ENCODE peak calls at places on chromosomes 7 and 10, in five cellular contexts. F is HL-60, L is HepG2, A is K562, G is GM12878. N is an unnamed sample.

GRCh38 chr7:135193615-135194081 is 17.7 kb downstream of the WDR91 start:
- DNase-seq in F (no peak), L (peak; percentile 40), A (no peak), G (no peak), N (no peak)

GRCh38 chr10:34403512-34403911 is 411.6 kb downstream of the PARD3 start:
- DNase-seq in F (no peak), L (no peak), A (no peak), G (no peak), N (no peak)

GRCh38 chr10:132961-133898 is 2.0 kb upstream of the ZMYND11 start:
- DNase-seq in F (no peak), L (peak; percentile 80), A (no peak), G (no peak), N (no peak)

GRCh38 chr10:89916481-89916880 is 215.1 kb downstream of the KIF20B start:
- DNase-seq in F (no peak), L (no peak), A (no peak), G (no peak), N (no peak)

GRCh38 chr7:26399309-26399610 is 107.6 kb downstream of the SNX10 start:
- DNase-seq in F (no peak), L (no peak), A (peak; percentile 63), G (no peak), N (peak; percentile 83)

GRCh38 chr7:115635367-115635766 is 395.2 kb downstream of the TFEC start:
- DNase-seq in F (no peak), L (no peak), A (no peak), G (no peak), N (no peak)

GRCh38 chr7:67525588-67525987 is 529.0 kb downstream of the TYW1 start:
- DNase-seq in F (no peak), L (no peak), A (no peak), G (no peak), N (no peak)

GRCh38 chr7:98133621-98134266 is 27.1 kb downstream of the LMTK2 start:
- DNase-seq in F (no peak), L (peak; percentile 76), A (no peak), G (no peak), N (no peak)

GRCh38 chr7:140300263-140301131 is 97.8 kb downstream of the SLC37A3 start:
- DNase-seq in F (no peak), L (no peak), A (peak; percentile 38), G (no peak), N (no peak)

GRCh38 chr7:133513608-133514007 is 260.7 kb downstream of the EXOC4 start:
- DNase-seq in F (no peak), L (no peak), A (no peak), G (no peak), N (no peak)

GRCh38 chr10:77029684-77030407 is 607.8 kb downstream of the KCNMA1 start:
- DNase-seq in F (no peak), L (no peak), A (no peak), G (no peak), N (no peak)

GRCh38 chr7:36746347-36746746 is 22.1 kb upstream of the AOAH start:
- DNase-seq in F (peak; percentile 96), L (no peak), A (no peak), G (no peak), N (no peak)

GRCh38 chr10:93390691-93391090 is 91.4 kb downstream of the MYOF start:
- DNase-seq in F (no peak), L (no peak), A (no peak), G (no peak), N (no peak)

GRCh38 chr7:47490501-47491265 is 91.2 kb downstream of the TNS3 start:
- DNase-seq in F (no peak), L (no peak), A (no peak), G (no peak), N (no peak)

GRCh38 chr10:69055241-69055640 is 32.7 kb upstream of the SRGN start:
- DNase-seq in F (no peak), L (no peak), A (no peak), G (no peak), N (no peak)

GRCh38 chr10:91420868-91421267 is 10.7 kb downstream of the HECTD2 start:
- DNase-seq in F (no peak), L (no peak), A (no peak), G (no peak), N (no peak)

GRCh38 chr7:181738-182137 is 10.6 kb upstream of the FAM20C start:
- DNase-seq in F (no peak), L (no peak), A (no peak), G (no peak), N (no peak)

GRCh38 chr10:73865459-73866442 is 8.6 kb downstream of the CAMK2G start:
- DNase-seq in F (peak; percentile 89), L (no peak), A (no peak), G (no peak), N (no peak)

GRCh38 chr7:45237788-45238461 is 80.3 kb downstream of the RAMP3 start:
- DNase-seq in F (no peak), L (no peak), A (peak; percentile 41), G (no peak), N (no peak)

GRCh38 chr7:152894295-152895170 is 135.0 kb downstream of the ACTR3B start:
- DNase-seq in F (no peak), L (peak; percentile 21), A (peak; percentile 69), G (no peak), N (peak; percentile 97)

GRCh38 chr7:118288098-118288497 is 63.6 kb downstream of the ANKRD7 start:
- DNase-seq in F (peak; percentile 73), L (no peak), A (no peak), G (peak; percentile 5), N (no peak)

GRCh38 chr10:79073784-79074432 is 5.1 kb downstream of the ZMIZ1 start:
- DNase-seq in F (no peak), L (peak; percentile 61), A (no peak), G (no peak), N (no peak)

GRCh38 chr10:35384265-35384868 is 48.1 kb downstream of the CCNY start:
- DNase-seq in F (no peak), L (no peak), A (no peak), G (no peak), N (no peak)

GRCh38 chr10:31581741-31582323 is 262.8 kb downstream of the ZEB1 start:
- DNase-seq in F (no peak), L (no peak), A (no peak), G (peak; percentile 58), N (peak; percentile 38)
- TF ChIP-seq REST in F (no peak), L (no peak), A (no peak), G (no peak), N (no peak)

GRCh38 chr7:19290936-19291335 is 145.7 kb upstream of the FERD3L start:
- DNase-seq in F (no peak), L (no peak), A (no peak), G (no peak), N (no peak)
- TF ChIP-seq GABPA in F (no peak), L (no peak), A (no peak), G (no peak), N (no peak)

DNA sequence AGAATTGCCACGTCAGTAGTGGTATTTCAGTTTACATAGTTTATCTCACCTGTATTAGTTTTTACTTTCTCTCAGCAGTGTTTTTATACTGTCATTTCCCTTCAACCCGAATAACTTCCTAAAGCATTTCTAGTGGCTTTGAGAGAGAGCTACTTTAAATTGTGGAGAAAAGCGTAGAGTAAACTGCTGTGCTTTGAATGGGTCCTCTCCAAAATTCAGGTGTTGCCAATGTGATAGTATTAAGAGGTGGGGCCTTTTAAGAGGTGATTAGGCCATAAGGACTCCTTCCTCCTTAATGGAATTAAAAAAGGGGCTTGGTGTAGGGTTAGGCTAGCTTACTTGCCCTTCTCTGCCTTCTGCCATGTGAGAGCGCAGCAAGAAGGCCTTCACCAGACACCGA is 98.4 kb downstream of the LCOR start:
- DNase-seq in F (no peak), L (no peak), A (no peak), G (no peak), N (no peak)
- TF ChIP-seq REST in F (no peak), L (no peak), A (no peak), G (no peak), N (no peak)

GRCh38 chr7:99422091-99422624 is 13.4 kb downstream of the BUD31 start:
- DNase-seq in F (no peak), L (no peak), A (peak; percentile 73), G (no peak), N (peak; percentile 21)
- TF ChIP-seq GABPA in F (no peak), L (no peak), A (no peak), G (no peak), N (no peak)

GRCh38 chr10:130351466-130352290 is 215.5 kb downstream of the GLRX3 start:
- DNase-seq in F (no peak), L (no peak), A (no peak), G (no peak), N (no peak)

GRCh38 chr10:130353928-130354327 is 217.7 kb downstream of the GLRX3 start:
- DNase-seq in F (no peak), L (no peak), A (no peak), G (no peak), N (no peak)

GRCh38 chr10:130354555-130354954 is 218.4 kb downstream of the GLRX3 start:
- DNase-seq in F (no peak), L (no peak), A (no peak), G (no peak), N (no peak)

GRCh38 chr10:130350996-130351395 is 214.8 kb downstream of the GLRX3 start:
- DNase-seq in F (no peak), L (no peak), A (no peak), G (no peak), N (no peak)

GRCh38 chr10:130352291-130352645 is 216.1 kb downstream of the GLRX3 start:
- DNase-seq in F (no peak), L (no peak), A (no peak), G (no peak), N (no peak)
- TF ChIP-seq REST in F (no peak), L (no peak), A (no peak), G (no peak), N (no peak)

DNA sequence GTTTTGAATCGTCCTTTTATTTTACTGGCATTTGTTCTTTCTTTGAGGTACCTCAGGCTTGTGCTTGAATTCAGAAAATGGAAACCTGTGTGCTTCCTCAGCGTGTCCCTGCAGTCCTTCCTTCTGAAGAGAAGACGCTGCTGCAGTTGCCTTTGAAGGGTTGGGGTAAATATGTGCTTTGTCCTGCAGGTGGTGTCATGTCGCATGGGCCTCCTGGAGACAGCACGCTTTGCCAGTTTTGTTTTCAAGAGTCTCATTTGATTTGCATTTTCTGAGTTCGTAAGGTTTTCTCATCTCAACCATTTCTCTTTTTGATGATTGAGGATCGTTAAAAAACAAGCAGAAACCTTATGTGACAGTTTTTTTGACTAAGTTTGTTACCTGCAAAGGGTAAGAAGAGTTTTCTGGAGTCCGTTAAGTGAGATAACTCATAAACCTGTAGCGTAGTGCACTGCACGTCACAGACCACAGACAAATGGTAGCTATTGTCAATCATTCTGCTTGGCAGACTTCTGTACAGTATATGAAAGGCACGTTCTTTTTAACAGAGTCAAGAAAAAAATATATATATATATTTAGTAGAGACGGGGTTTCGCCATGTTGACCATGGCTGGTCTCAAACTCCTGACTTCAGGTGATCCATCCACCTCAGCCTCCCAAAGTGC is 57.0 kb downstream of the CDC123 start:
- DNase-seq in F (no peak), L (no peak), A (peak; percentile 52), G (no peak), N (no peak)
- TF ChIP-seq GABPA in F (no peak), L (no peak), A (no peak), G (no peak), N (no peak)

N was measured in SK-N-SH.